ENCODE peak calls at places on chromosomes 1 and 21, in five cellular contexts. One of them, this sample, is unnamed.

GRCh38 chr1:109655624-109656519 is at the start of gene GSTM4:
- DNase-seq in neuronal stem cell: peak; percentile 68
- DNase-seq in trophoblast cell: peak; percentile 27
- DNase-seq in H1: peak; percentile 44
- DNase-seq in H9: peak; percentile 89
- DNase-seq in this sample: peak; percentile 90

GRCh38 chr1:211609120-211610024 is 30.4 kb upstream of the SLC30A1 start:
- DNase-seq in H9: no peak
- DNase-seq in H1: no peak
- DNase-seq in trophoblast cell: no peak
- DNase-seq in neuronal stem cell: no peak
- DNase-seq in this sample: no peak

GRCh38 chr1:75614455-75615379 is 3.8 kb upstream of the SLC44A5 start:
- DNase-seq in trophoblast cell: no peak
- DNase-seq in H9: peak; percentile 84
- DNase-seq in neuronal stem cell: peak; percentile 73
- DNase-seq in H1: peak; percentile 57
- DNase-seq in this sample: peak; percentile 49

GRCh38 chr1:78464449-78464891 is 26.3 kb upstream of the PTGFR start:
- DNase-seq in H9: no peak
- DNase-seq in neuronal stem cell: no peak
- DNase-seq in H1: no peak
- DNase-seq in trophoblast cell: no peak
- DNase-seq in this sample: no peak

GRCh38 chr1:119027759-119028158 is 39.6 kb upstream of the TBX15 start:
- DNase-seq in trophoblast cell: no peak
- DNase-seq in H1: no peak
- DNase-seq in neuronal stem cell: no peak
- DNase-seq in H9: no peak
- DNase-seq in this sample: no peak

GRCh38 chr1:167934407-167935251 is 1.9 kb upstream of the DCAF6 start:
- DNase-seq in trophoblast cell: no peak
- DNase-seq in H1: no peak
- DNase-seq in H9: no peak
- DNase-seq in neuronal stem cell: peak; percentile 4
- DNase-seq in this sample: peak; percentile 73

GRCh38 chr1:230279583-230279945 is 146.6 kb downstream of the PGBD5 start:
- DNase-seq in neuronal stem cell: no peak
- DNase-seq in H9: no peak
- DNase-seq in H1: no peak
- DNase-seq in trophoblast cell: no peak
- DNase-seq in this sample: no peak

GRCh38 chr1:234970731-234971476 is 157.7 kb downstream of the TOMM20 start:
- DNase-seq in trophoblast cell: peak; percentile 80
- DNase-seq in H9: peak; percentile 70
- DNase-seq in H1: peak; percentile 57
- DNase-seq in neuronal stem cell: no peak
- DNase-seq in this sample: peak; percentile 98

GRCh38 chr1:9825101-9826074 is 1.6 kb upstream of the CLSTN1 start:
- DNase-seq in H9: peak; percentile 87
- DNase-seq in trophoblast cell: peak; percentile 50
- DNase-seq in neuronal stem cell: no peak
- DNase-seq in H1: peak; percentile 59
- DNase-seq in this sample: peak; percentile 63

GRCh38 chr1:216721878-216722277 is 1.4 kb downstream of the ESRRG start:
- DNase-seq in trophoblast cell: no peak
- DNase-seq in neuronal stem cell: no peak
- DNase-seq in H1: no peak
- DNase-seq in H9: no peak
- DNase-seq in this sample: no peak

DNA sequence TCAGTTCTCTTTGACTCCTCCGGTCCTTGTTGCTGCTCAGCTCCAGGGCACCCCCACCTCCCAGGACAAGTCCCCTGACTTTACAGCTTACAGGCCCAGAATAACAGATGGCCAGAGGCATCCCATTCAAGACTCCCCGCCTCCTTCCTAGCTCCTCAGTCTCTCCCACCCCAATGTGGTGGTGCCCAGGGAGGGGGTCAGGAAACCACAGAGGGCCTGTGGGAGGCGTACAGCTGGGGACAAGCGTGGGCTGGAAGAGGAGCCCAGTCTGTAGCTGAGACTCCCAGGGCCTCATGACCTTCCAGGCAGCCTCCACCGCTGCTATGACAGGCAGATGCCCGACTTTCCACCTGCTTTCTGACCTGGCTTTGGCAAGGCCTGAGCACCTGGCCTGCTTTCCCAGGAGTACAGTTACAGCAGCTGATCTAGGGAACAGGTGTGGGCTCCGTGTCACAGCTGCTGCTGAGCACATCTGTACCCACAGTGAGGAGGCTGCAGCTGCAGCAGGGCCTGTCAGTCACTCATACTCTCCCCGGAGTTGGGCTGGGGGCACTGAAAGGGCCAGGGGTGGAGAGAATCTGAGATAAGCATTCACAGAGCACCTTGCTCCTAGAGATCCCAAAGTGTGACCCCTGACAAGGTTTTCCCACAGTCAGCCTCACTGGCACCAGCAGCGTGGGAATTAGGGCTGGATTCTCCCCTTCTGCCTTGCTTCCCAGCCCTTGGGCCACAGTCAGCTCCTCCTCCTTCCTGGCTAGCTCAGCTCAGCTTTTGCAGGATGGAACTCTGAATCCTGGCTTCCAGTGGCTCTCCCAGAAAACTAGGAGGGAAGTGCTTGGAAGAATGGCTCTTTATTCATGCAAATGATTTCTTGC is 7.1 kb upstream of the NAV1 start:
- DNase-seq in H1: no peak
- DNase-seq in H9: no peak
- DNase-seq in neuronal stem cell: no peak
- DNase-seq in trophoblast cell: no peak
- DNase-seq in this sample: peak; percentile 58
- H2BK12ac ChIP-seq in H1: peak overlapping the region; percentile 60
- H2BK12ac ChIP-seq in H9: no peak overlapping the region
- H2BK12ac ChIP-seq in neuronal stem cell: no peak overlapping the region
- H2BK12ac ChIP-seq in trophoblast cell: peak overlapping the region; percentile 85
- H2BK12ac ChIP-seq in this sample: peak overlapping the region; percentile 83

DNA sequence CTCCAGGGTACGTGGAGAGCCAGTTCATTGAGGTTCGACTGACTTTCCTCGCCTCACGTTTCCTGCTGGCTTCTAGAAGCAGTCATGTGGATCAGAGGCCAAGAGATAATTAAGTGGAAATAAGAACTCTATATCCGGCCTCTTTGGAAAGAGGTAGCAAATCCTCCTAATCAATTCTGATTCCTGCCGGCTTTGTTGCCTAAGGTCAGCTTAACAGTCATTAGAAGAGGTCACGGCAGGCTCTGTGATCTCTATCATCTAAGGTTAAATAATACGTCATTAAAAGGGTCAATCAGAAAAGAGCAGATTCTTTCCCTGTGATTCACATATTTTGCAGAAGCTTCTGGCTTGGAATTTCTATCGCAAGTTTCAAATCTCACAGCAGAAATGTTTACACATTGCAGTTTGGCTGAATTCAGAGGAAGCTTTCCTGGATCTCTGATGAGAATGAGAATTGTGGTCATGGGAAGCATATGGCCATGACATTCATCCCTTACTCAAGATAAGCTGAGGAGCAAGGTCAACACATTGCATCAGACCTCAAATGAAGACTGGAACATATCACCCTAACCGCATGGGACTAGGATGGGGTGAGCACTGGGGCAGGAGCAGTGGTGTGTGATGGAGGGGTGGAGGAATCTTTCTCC is 189.4 kb downstream of the PBX1 start:
- DNase-seq in H9: no peak
- DNase-seq in H1: no peak
- DNase-seq in trophoblast cell: peak; percentile 55
- DNase-seq in neuronal stem cell: peak; percentile 51
- DNase-seq in this sample: peak; percentile 96
- H2BK12ac ChIP-seq in H9: no peak overlapping the region
- H2BK12ac ChIP-seq in H1: no peak overlapping the region
- H2BK12ac ChIP-seq in trophoblast cell: peak overlapping the region; percentile 0
- H2BK12ac ChIP-seq in neuronal stem cell: no peak overlapping the region
- H2BK12ac ChIP-seq in this sample: no peak overlapping the region

GRCh38 chr21:41559658-41560599 is 52.0 kb upstream of the TMPRSS2 start:
- DNase-seq in H1: no peak
- DNase-seq in trophoblast cell: no peak
- DNase-seq in neuronal stem cell: no peak
- DNase-seq in H9: no peak
- DNase-seq in this sample: no peak

GRCh38 chr21:41562101-41563000 is 54.4 kb upstream of the TMPRSS2 start:
- DNase-seq in neuronal stem cell: no peak
- DNase-seq in trophoblast cell: no peak
- DNase-seq in H1: no peak
- DNase-seq in H9: no peak
- DNase-seq in this sample: no peak

GRCh38 chr21:41561701-41562100 is 53.7 kb upstream of the TMPRSS2 start:
- DNase-seq in H1: no peak
- DNase-seq in neuronal stem cell: no peak
- DNase-seq in H9: no peak
- DNase-seq in trophoblast cell: no peak
- DNase-seq in this sample: no peak

GRCh38 chr21:41558842-41559241 is 50.9 kb upstream of the TMPRSS2 start:
- DNase-seq in H9: no peak
- DNase-seq in neuronal stem cell: no peak
- DNase-seq in H1: no peak
- DNase-seq in trophoblast cell: no peak
- DNase-seq in this sample: no peak

GRCh38 chr21:41560701-41561158 is 52.8 kb upstream of the TMPRSS2 start:
- DNase-seq in H1: no peak
- DNase-seq in H9: no peak
- DNase-seq in trophoblast cell: no peak
- DNase-seq in neuronal stem cell: no peak
- DNase-seq in this sample: no peak
- H2BK12ac ChIP-seq in H1: no peak overlapping the region
- H2BK12ac ChIP-seq in H9: no peak overlapping the region
- H2BK12ac ChIP-seq in trophoblast cell: no peak overlapping the region
- H2BK12ac ChIP-seq in neuronal stem cell: no peak overlapping the region
- H2BK12ac ChIP-seq in this sample: no peak overlapping the region

DNA sequence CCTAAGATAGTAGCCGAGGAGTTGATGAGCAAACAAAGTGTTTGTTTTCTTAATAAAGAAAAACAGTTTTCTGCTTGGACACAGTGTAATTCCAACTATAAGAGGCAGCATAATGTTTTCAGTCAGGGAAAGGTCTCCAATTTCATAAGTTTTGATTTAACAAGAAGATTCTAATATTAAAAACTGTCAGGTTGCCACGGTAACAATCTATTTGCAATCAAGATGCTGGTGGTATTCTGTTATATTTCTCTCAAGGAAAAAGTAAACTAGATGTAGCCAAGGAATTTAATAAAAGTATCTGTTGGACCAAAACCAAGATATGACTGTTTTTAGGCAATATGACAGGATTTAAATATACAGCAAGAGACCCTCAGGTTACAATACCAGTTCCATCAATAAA is 211.7 kb downstream of the SMYD3 start:
- DNase-seq in neuronal stem cell: no peak
- DNase-seq in H1: no peak
- DNase-seq in trophoblast cell: no peak
- DNase-seq in H9: no peak
- DNase-seq in this sample: no peak
- H2BK12ac ChIP-seq in neuronal stem cell: no peak overlapping the region
- H2BK12ac ChIP-seq in H1: no peak overlapping the region
- H2BK12ac ChIP-seq in trophoblast cell: no peak overlapping the region
- H2BK12ac ChIP-seq in H9: no peak overlapping the region
- H2BK12ac ChIP-seq in this sample: no peak overlapping the region

DNA sequence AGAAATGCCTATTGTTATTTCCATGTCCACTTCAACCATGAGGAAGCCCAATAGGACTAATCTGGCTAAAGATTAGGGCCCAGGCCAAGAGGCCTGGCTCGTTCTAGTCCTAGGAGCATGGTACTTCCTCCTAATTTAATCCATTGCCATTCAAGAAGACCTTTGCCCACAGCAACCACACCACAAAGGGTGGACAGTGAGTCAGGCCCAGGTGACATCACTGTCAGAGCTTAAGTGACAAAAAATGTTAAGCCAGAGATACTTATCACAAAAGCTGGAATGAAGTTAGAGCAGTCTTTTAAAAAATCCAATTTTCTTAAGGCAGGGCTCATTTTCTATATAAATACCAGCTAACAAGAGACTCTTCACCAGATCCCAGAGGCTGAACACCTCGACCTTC is at the start of gene SPRR3:
- DNase-seq in H9: no peak
- DNase-seq in neuronal stem cell: no peak
- DNase-seq in H1: no peak
- DNase-seq in trophoblast cell: peak; percentile 75
- DNase-seq in this sample: no peak
- H2BK12ac ChIP-seq in H9: no peak within 1 kb of the TSS
- H2BK12ac ChIP-seq in neuronal stem cell: no peak within 1 kb of the TSS
- H2BK12ac ChIP-seq in H1: no peak within 1 kb of the TSS
- H2BK12ac ChIP-seq in trophoblast cell: peak within 1 kb of the TSS; percentile 84
- H2BK12ac ChIP-seq in this sample: no peak within 1 kb of the TSS

GRCh38 chr1:189349600-189349999 is 1128.1 kb downstream of the BRINP3 start:
- DNase-seq in H9: no peak
- DNase-seq in H1: no peak
- DNase-seq in neuronal stem cell: no peak
- DNase-seq in trophoblast cell: no peak
- DNase-seq in this sample: no peak
- H2BK12ac ChIP-seq in H9: no peak overlapping the region
- H2BK12ac ChIP-seq in H1: no peak overlapping the region
- H2BK12ac ChIP-seq in neuronal stem cell: no peak overlapping the region
- H2BK12ac ChIP-seq in trophoblast cell: no peak overlapping the region
- H2BK12ac ChIP-seq in this sample: no peak overlapping the region

DNA sequence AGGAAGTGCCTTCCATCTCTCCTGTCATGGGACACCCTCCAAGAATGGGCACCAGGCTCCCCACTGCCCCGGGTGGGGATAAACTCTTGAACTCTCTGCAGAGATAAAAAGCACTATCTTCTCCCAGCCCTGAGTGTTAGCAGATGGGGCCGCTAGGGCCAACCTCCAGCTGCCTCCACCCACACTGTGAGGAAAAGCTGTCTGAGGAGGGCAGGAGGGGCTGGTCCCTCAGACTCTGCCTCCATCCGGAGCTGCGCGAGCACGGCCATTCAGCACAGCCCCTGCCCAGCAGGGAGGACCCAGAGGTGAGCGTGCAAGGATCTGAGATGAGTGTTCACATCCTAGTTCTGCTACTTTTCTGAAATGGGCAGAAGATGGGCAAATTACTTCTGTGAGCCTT is 51.8 kb upstream of the TRABD2B start:
- DNase-seq in H9: no peak
- DNase-seq in neuronal stem cell: no peak
- DNase-seq in trophoblast cell: no peak
- DNase-seq in H1: no peak
- DNase-seq in this sample: no peak
- H2BK12ac ChIP-seq in H9: no peak overlapping the region
- H2BK12ac ChIP-seq in neuronal stem cell: no peak overlapping the region
- H2BK12ac ChIP-seq in trophoblast cell: no peak overlapping the region
- H2BK12ac ChIP-seq in H1: no peak overlapping the region
- H2BK12ac ChIP-seq in this sample: no peak overlapping the region

This sample was measured in mesenchymal stem cell.